ENCODE peak calls at places on chromosomes 5 and 9, in four cellular contexts. T is body of pancreas; Y is CD4-positive, CD25-positive, alpha-beta regulatory T cell; X is neuronal stem cell. U is an unnamed sample.
A peak's percentile ranks its signal among the peaks of the same experiment; 100 is the strongest.

GRCh38 chr5:144088211-144088965 is 82.1 kb downstream of the YIPF5 start:
- DNase-seq in T (no peak), Y (no peak), X (no peak), U (no peak)

GRCh38 chr5:83404182-83404712 is 67.3 kb upstream of the VCAN start:
- DNase-seq in T (no peak), Y (no peak), X (peak; percentile 29), U (peak; percentile 75)

GRCh38 chr9:93244510-93245436 is 60.8 kb downstream of the WNK2 start:
- DNase-seq in T (peak; percentile 42), Y (no peak), X (no peak), U (no peak)

GRCh38 chr5:124397290-124397689 is 349.1 kb downstream of the ZNF608 start:
- DNase-seq in T (no peak), Y (no peak), X (no peak), U (no peak)

GRCh38 chr5:138370537-138370936 is 18.1 kb downstream of the KDM3B start:
- DNase-seq in T (no peak), Y (no peak), X (no peak), U (no peak)

GRCh38 chr5:141001854-141002666 is 35.8 kb downstream of the PCDHAC2 start:
- DNase-seq in T (peak; percentile 14), Y (no peak), X (peak; percentile 65), U (peak; percentile 6)

GRCh38 chr5:52743970-52744369 is 43.7 kb upstream of the ITGA1 start:
- DNase-seq in T (no peak), Y (no peak), X (no peak), U (peak; percentile 59)

GRCh38 chr5:170312666-170313065 is 15.1 kb upstream of the LCP2 start:
- DNase-seq in T (no peak), Y (peak; percentile 50), X (no peak), U (peak; percentile 61)

GRCh38 chr9:31146485-31147166 is 1237.8 kb upstream of the ACO1 start:
- DNase-seq in T (no peak), Y (no peak), X (no peak), U (no peak)

GRCh38 chr5:158320178-158320674 is 461.3 kb upstream of the CLINT1 start:
- DNase-seq in T (no peak), Y (no peak), X (no peak), U (peak; percentile 8)

GRCh38 chr9:69246629-69247028 is 72.6 kb downstream of the TJP2 start:
- DNase-seq in T (no peak), Y (no peak), X (no peak), U (no peak)
- H3K4me1 ChIP-seq in T (no peaks in the 10 kb centered on the region), Y (no peaks in the 10 kb centered on the region), X (no peaks in the 10 kb centered on the region), U (no peaks in the 10 kb centered on the region)

GRCh38 chr9:113566712-113567071 is 103.2 kb downstream of the RGS3 start:
- DNase-seq in T (no peak), Y (no peak), X (no peak), U (no peak)
- H3K4me1 ChIP-seq in T (peaks cover 67% of the 10 kb centered on the region), Y (no peaks in the 10 kb centered on the region), X (peaks cover 24% of the 10 kb centered on the region), U (peaks cover 26% of the 10 kb centered on the region)

GRCh38 chr5:91128604-91129003 is 254.5 kb downstream of the ARRDC3 start:
- DNase-seq in T (no peak), Y (no peak), X (no peak), U (no peak)

GRCh38 chr5:91126448-91126847 is 256.7 kb downstream of the ARRDC3 start:
- DNase-seq in T (no peak), Y (no peak), X (no peak), U (peak; percentile 70)

GRCh38 chr5:91126888-91127287 is 256.2 kb downstream of the ARRDC3 start:
- DNase-seq in T (no peak), Y (no peak), X (no peak), U (no peak)

GRCh38 chr5:91125916-91126315 is 257.2 kb downstream of the ARRDC3 start:
- DNase-seq in T (no peak), Y (no peak), X (no peak), U (no peak)

DNA sequence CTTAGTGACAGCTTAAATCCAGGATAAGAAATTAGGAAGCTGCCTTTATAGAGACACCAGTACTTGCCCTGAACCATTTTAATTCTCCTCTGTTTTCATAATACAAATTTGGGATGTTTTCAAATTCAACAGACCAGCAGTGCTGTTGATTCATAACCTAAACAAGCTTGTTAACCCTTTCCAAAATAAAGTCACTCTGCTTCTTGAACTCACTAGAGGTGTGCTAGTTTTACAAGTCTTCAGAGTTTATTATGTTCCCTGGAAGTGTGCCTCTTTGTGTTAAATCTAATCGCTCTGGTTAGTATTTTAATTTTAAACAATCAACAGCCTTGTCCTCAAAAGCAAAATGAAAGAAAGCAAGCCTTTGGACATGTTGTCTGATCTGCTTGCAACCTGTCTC is 255.4 kb downstream of the ARRDC3 start:
- DNase-seq in T (no peak), Y (no peak), X (no peak), U (no peak)
- H3K4me1 ChIP-seq in T (peaks cover 38% of the 10 kb centered on the region), Y (no peaks in the 10 kb centered on the region), X (no peaks in the 10 kb centered on the region), U (no peaks in the 10 kb centered on the region)

GRCh38 chr9:127530206-127530941 is 79.1 kb downstream of the LRSAM1 start:
- DNase-seq in T (peak; percentile 22), Y (no peak), X (no peak), U (no peak)

GRCh38 chr9:127528407-127529251 is 77.3 kb downstream of the LRSAM1 start:
- DNase-seq in T (no peak), Y (no peak), X (no peak), U (peak; percentile 44)

GRCh38 chr9:127534250-127534649 is 77.8 kb upstream of the STXBP1 start:
- DNase-seq in T (no peak), Y (no peak), X (no peak), U (no peak)

GRCh38 chr9:127529671-127530070 is 78.4 kb downstream of the LRSAM1 start:
- DNase-seq in T (no peak), Y (no peak), X (no peak), U (no peak)

GRCh38 chr9:127531676-127532075 is 80.4 kb downstream of the LRSAM1 start:
- DNase-seq in T (no peak), Y (no peak), X (no peak), U (no peak)
- H3K4me1 ChIP-seq in T (peaks cover 54% of the 10 kb centered on the region), Y (no peaks in the 10 kb centered on the region), X (peaks cover 11% of the 10 kb centered on the region), U (peaks cover 22% of the 10 kb centered on the region)

GRCh38 chr5:1007681-1008450 is 736 bp upstream of the NKD2 start:
- DNase-seq in T (peak; percentile 14), Y (no peak), X (no peak), U (no peak)
- H3K4me1 ChIP-seq in T (peaks cover 49% of the 10 kb centered on the region), Y (peaks cover 30% of the 10 kb centered on the region), X (peaks cover 6% of the 10 kb centered on the region), U (peaks cover 2% of the 10 kb centered on the region)

GRCh38 chr9:128920381-128921058 is at the start of gene PHYHD1:
- DNase-seq in T (peak; percentile 85), Y (no peak), X (no peak), U (no peak)

GRCh38 chr9:128916745-128917144 is 4.0 kb upstream of the PHYHD1 start:
- DNase-seq in T (no peak), Y (no peak), X (no peak), U (no peak)

GRCh38 chr9:128919409-128919808 is 1.4 kb upstream of the PHYHD1 start:
- DNase-seq in T (peak; percentile 62), Y (no peak), X (no peak), U (no peak)

GRCh38 chr9:128917151-128917849 is 3.5 kb upstream of the PHYHD1 start:
- DNase-seq in T (peak; percentile 94), Y (no peak), X (no peak), U (no peak)

GRCh38 chr9:128918921-128919320 is 1.9 kb upstream of the PHYHD1 start:
- DNase-seq in T (no peak), Y (no peak), X (no peak), U (no peak)
- H3K4me1 ChIP-seq in T (peaks cover 83% of the 10 kb centered on the region), Y (peaks cover 2% of the 10 kb centered on the region), X (peaks cover 8% of the 10 kb centered on the region), U (no peaks in the 10 kb centered on the region)

DNA sequence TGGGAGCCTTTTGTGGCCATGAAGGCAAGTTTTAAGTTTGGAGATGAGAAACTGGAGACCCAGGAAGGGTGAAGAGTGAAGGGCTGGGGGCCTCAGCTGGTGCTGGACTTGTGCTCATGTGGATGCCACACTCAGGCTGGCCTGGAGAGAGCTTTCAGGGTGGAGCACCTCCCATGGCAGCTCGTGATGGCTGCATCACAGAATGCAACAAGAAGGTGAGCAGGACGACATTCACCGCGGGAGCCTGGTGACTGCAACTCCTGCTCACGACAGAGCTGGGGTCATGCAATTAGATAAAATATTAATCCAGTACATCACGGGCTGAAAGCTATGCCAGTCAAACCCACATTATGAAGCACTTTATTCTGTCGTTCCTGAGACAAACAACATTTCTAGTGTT is 59.7 kb downstream of the SEMA4D start:
- DNase-seq in T (no peak), Y (no peak), X (no peak), U (no peak)
- H3K4me1 ChIP-seq in T (peaks cover 16% of the 10 kb centered on the region), Y (peaks cover 97% of the 10 kb centered on the region), X (peaks cover 2% of the 10 kb centered on the region), U (peaks cover 16% of the 10 kb centered on the region)

DNA sequence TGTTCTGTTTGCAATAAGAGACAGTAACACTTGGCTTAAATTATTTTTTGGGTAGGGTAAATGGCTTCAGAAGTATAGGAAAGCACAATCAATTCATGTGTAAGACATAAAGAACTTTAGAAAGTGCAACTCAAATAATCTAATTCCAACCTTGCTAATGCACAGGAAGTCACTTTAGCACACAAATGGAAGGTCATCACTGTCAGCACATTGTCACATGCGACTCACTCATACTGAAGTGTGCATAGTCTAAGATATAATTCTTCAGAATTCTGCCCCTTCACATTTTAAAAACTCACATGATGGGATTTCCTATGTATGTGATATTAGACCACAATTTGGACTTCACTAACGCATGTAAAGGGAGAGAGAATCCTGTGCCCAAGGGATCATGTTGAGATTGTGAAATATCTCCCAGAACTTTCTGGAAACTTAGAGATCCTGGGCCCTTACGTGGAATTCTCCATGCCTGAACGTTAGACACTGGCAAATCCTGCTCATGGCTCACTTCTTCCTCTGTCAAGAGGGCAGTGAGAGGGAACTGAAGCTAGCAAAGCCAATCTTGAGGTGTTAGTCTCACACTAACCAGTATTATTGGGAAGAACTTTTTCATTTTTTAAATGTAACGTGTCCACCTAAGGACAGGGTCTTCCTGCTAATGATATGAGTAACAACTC is 403.2 kb upstream of the PTGER4 start:
- DNase-seq in T (no peak), Y (no peak), X (no peak), U (no peak)
- H3K4me1 ChIP-seq in T (no peaks in the 10 kb centered on the region), Y (peaks cover 16% of the 10 kb centered on the region), X (no peaks in the 10 kb centered on the region), U (no peaks in the 10 kb centered on the region)

GRCh38 chr9:127543221-127543620 is 68.9 kb upstream of the STXBP1 start:
- DNase-seq in T (no peak), Y (no peak), X (no peak), U (no peak)
- H3K4me1 ChIP-seq in T (peaks cover 97% of the 10 kb centered on the region), Y (no peaks in the 10 kb centered on the region), X (peaks cover 6% of the 10 kb centered on the region), U (peaks cover 8% of the 10 kb centered on the region)

U was measured in cardiac muscle cell.